ENCODE peak calls at places on chromosomes 4 and X, in seven cellular contexts. A is IMR-90, K is H9, N is mesendoderm, T is mesenchymal stem cell, M is H1, F is trophoblast cell. V is an unnamed sample.
A peak's percentile ranks its signal among the peaks of the same experiment; 100 is the strongest.

GRCh38 chrX:1462596-1463251 is 10.0 kb upstream of the ASMTL start:
- DNase-seq in K (no peak), T (peak; percentile 51), N (no peak), M (peak; percentile 26), F (no peak), A (peak; percentile 64), V (no peak)

GRCh38 chrX:31376408-31376807 is 304.6 kb upstream of the FTHL17 start:
- DNase-seq in N (no peak), F (no peak), T (no peak), K (no peak), M (no peak), A (no peak), V (no peak)

GRCh38 chr4:52572936-52573485 is 86.1 kb downstream of the USP46 start:
- DNase-seq in K (no peak), M (no peak), F (peak; percentile 67), T (peak; percentile 84), A (peak; percentile 90), N (no peak), V (no peak)

GRCh38 chr4:146550161-146550560 is 28.4 kb upstream of the SLC10A7 start:
- DNase-seq in K (no peak), T (no peak), F (no peak), M (no peak), A (no peak), N (no peak), V (no peak)

GRCh38 chr4:108762559-108763225 is at the start of gene ETNPPL:
- DNase-seq in M (peak; percentile 85), N (peak; percentile 62), K (peak; percentile 86), T (peak; percentile 28), A (no peak), F (peak; percentile 4), V (peak; percentile 53)

GRCh38 chrX:123267220-123267619 is 83.1 kb downstream of the GRIA3 start:
- DNase-seq in F (no peak), K (no peak), M (no peak), N (no peak), T (no peak), A (no peak), V (no peak)

GRCh38 chr4:15990570-15991285 is 27.8 kb upstream of the FGFBP2 start:
- DNase-seq in N (no peak), M (no peak), A (no peak), T (no peak), F (no peak), K (no peak), V (no peak)

GRCh38 chr4:167234388-167234881 is at the start of gene SPOCK3:
- DNase-seq in T (peak; percentile 44), K (peak; percentile 70), N (peak; percentile 83), M (no peak), F (no peak), A (no peak), V (peak; percentile 48)

GRCh38 chr4:51906167-51906647 is 63.3 kb downstream of the DCUN1D4 start:
- DNase-seq in M (no peak), N (no peak), T (peak; percentile 6), F (no peak), K (no peak), A (peak; percentile 47), V (no peak)

DNA sequence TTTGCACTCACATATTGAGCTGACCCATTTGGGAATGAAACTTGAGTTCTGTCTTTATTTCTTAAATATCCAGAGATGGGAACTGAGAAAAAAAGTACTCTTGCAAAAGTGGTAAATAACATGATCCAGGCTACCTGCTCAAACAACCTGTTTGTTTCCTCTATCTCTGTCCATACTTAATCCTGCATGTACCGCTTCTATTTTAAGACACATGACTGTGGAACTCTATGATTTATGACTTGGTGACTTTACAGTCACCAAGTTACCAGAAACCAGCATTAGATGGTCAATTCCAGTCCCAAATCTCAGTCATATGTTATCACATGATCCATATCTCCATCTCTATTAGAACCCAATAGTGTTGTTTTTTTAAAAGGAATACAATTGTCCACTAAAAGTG is 606.7 kb downstream of the EPHA5 start:
- DNase-seq in M (no peak), F (no peak), N (no peak), K (no peak), T (no peak), A (no peak), V (no peak)
- H2BK5ac ChIP-seq in M (no peak overlapping the region), F (no peak overlapping the region), N (no peak overlapping the region), K (no peak overlapping the region), T (no peak overlapping the region), A (no peak overlapping the region), V (no peak overlapping the region)

GRCh38 chr4:104859601-104860000 is 287.1 kb upstream of the TET2 start:
- DNase-seq in F (no peak), T (no peak), A (no peak), M (no peak), K (no peak), N (peak; percentile 7), V (peak; percentile 8)
- H2BK5ac ChIP-seq in F (no peak overlapping the region), T (no peak overlapping the region), A (no peak overlapping the region), M (no peak overlapping the region), K (no peak overlapping the region), N (no peak overlapping the region), V (no peak overlapping the region)

DNA sequence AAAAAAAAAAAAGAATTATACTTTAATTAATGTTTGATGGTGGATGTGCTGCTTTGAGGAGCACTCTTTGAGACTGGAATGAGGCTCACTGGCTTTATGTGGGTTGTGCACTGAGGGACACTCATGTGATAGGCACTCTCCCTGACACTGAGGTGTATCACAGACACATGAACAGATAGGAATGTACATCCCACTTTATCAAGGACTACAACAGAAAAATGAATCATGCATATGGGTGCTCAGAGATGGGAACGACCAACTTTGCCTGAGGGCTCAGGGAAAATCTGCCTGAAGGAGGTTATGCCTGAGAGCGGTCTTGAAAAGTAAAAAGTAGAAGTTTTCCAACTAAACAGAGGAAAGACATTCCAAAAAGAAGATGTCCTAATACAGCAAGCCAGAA is 97.7 kb upstream of the RBPJ start:
- DNase-seq in T (peak; percentile 26), N (no peak), K (no peak), F (peak; percentile 96), M (no peak), A (peak; percentile 81), V (no peak)
- H2BK5ac ChIP-seq in T (no peak overlapping the region), N (no peak overlapping the region), K (no peak overlapping the region), F (no peak overlapping the region), M (no peak overlapping the region), A (peak overlapping the region; percentile 25), V (no peak overlapping the region)

GRCh38 chr4:124973716-124974115 is 261.2 kb upstream of the ANKRD50 start:
- DNase-seq in K (no peak), N (no peak), A (no peak), T (no peak), M (no peak), F (no peak), V (no peak)
- H2BK5ac ChIP-seq in K (no peak overlapping the region), N (no peak overlapping the region), A (no peak overlapping the region), T (no peak overlapping the region), M (no peak overlapping the region), F (no peak overlapping the region), V (no peak overlapping the region)

DNA sequence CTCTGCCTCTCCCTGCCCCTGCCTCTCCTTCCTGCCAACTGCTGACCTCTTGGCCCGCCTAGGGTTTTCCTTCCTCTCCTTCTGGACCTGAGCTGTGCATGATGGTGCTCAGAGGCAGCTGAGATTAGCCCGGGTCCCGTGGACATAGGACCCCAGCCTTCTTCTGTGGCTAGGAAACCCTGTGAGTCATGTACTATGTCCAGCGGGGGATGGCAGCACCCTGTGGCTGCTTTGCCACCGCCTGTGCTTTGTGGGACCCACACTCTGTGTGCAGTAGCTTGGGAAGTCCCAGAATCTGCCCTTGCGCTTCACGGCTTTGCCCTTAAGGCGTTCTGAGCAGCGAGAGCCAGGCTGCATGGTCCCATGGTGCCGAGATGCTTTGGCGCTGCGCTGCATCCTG is 105.5 kb upstream of the PSAPL1 start:
- DNase-seq in N (no peak), M (no peak), A (no peak), F (no peak), K (no peak), T (no peak), V (no peak)
- H2BK5ac ChIP-seq in N (no peak overlapping the region), M (no peak overlapping the region), A (no peak overlapping the region), F (no peak overlapping the region), K (no peak overlapping the region), T (no peak overlapping the region), V (no peak overlapping the region)

DNA sequence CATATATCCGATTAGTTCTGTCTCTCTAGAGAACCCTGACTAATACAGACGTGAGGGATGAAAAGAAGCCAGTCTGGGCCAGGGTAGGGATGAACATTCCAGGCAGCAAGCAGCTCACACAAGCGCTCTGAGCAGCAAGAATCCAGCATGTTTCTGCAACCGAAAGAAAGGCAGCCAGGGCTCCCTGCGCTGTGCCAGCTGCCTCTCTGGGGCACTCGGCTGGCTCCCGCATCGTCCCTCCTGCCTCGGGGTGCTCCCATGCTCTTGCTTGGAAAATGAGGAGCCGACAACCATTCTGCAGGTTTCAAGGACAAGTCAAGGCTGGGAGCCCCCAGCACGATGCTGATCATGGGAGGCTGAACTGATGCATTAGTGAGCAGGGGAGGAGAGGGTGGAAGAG is 7.0 kb downstream of the JAKMIP1 start:
- DNase-seq in F (no peak), N (no peak), M (no peak), A (no peak), K (no peak), T (no peak), V (no peak)
- H2BK5ac ChIP-seq in F (no peak overlapping the region), N (no peak overlapping the region), M (no peak overlapping the region), A (no peak overlapping the region), K (no peak overlapping the region), T (no peak overlapping the region), V (no peak overlapping the region)

GRCh38 chr4:663046-663437 is 11.0 kb downstream of the ATP5ME start:
- DNase-seq in K (no peak), A (no peak), F (no peak), M (no peak), N (no peak), T (no peak), V (no peak)
- H2BK5ac ChIP-seq in K (no peak overlapping the region), A (no peak overlapping the region), F (no peak overlapping the region), M (peak overlapping the region; percentile 40), N (no peak overlapping the region), T (no peak overlapping the region), V (peak overlapping the region; percentile 75)

GRCh38 chrX:151935358-151935757 is 22.7 kb downstream of the MAGEA4 start:
- DNase-seq in A (no peak), T (no peak), F (no peak), M (no peak), N (no peak), K (no peak), V (no peak)
- H2BK5ac ChIP-seq in A (no peak overlapping the region), T (no peak overlapping the region), F (no peak overlapping the region), M (no peak overlapping the region), N (no peak overlapping the region), K (no peak overlapping the region), V (no peak overlapping the region)